ENCODE peak calls at places on chromosomes 1 and 21, in six cellular contexts. H, I, P, J, O and F are unnamed samples.

GRCh38 chr1:94773931-94774422 is 46.2 kb upstream of the SLC44A3 start:
- DNase-seq in P (no peak), H (no peak), I (no peak), O (peak; percentile 20), J (no peak), F (no peak)

GRCh38 chr1:57934745-57935144 is 510.9 kb upstream of the DAB1 start:
- DNase-seq in J (no peak), H (no peak), P (no peak), O (no peak), I (no peak), F (no peak)

GRCh38 chr1:165162671-165163241 is 193.8 kb downstream of the LMX1A start:
- DNase-seq in P (no peak), O (peak; percentile 2), H (no peak), J (peak; percentile 49), I (no peak), F (no peak)

GRCh38 chr21:14484188-14485009 is 61.7 kb downstream of the SAMSN1 start:
- DNase-seq in P (no peak), I (no peak), O (no peak), H (no peak), J (no peak), F (no peak)

GRCh38 chr21:37370152-37371040 is 3.8 kb downstream of the DYRK1A start:
- DNase-seq in P (no peak), O (no peak), H (no peak), I (no peak), J (no peak), F (no peak)

GRCh38 chr1:116201921-116202320 is 90.7 kb downstream of the MAB21L3 start:
- DNase-seq in J (no peak), P (no peak), H (no peak), I (no peak), O (no peak), F (no peak)

GRCh38 chr1:241408170-241408569 is 51.2 kb upstream of the RGS7 start:
- DNase-seq in O (no peak), I (no peak), P (no peak), J (no peak), H (no peak), F (no peak)

GRCh38 chr1:41810446-41810845 is 108.3 kb downstream of the HIVEP3 start:
- DNase-seq in J (peak; percentile 67), I (peak; percentile 53), O (no peak), P (no peak), H (no peak), F (peak; percentile 38)

GRCh38 chr1:153945795-153946621 is 510 bp downstream of the DENND4B start:
- DNase-seq in O (no peak), H (peak; percentile 86), I (peak; percentile 86), P (peak; percentile 93), J (peak; percentile 77), F (peak; percentile 95)

GRCh38 chr21:46111857-46112730 is 14.2 kb downstream of the COL6A2 start:
- DNase-seq in P (peak; percentile 10), O (no peak), H (no peak), J (no peak), I (no peak), F (peak; percentile 8)

GRCh38 chr1:51548986-51549619 is 30.0 kb upstream of the EPS15 start:
- DNase-seq in O (no peak), J (no peak), I (no peak), P (no peak), H (no peak), F (no peak)

GRCh38 chr1:181349512-181349911 is 133.8 kb upstream of the CACNA1E start:
- DNase-seq in O (no peak), J (no peak), I (no peak), H (no peak), P (no peak), F (no peak)

GRCh38 chr1:24702511-24703293 is 42.5 kb upstream of the CLIC4 start:
- DNase-seq in I (no peak), P (no peak), J (no peak), H (no peak), O (peak; percentile 38), F (no peak)

GRCh38 chr1:236110137-236110536 is 32.2 kb upstream of the GPR137B start:
- DNase-seq in O (no peak), J (no peak), I (no peak), P (no peak), H (no peak), F (no peak)

GRCh38 chr1:223824287-223824686 is 21.5 kb downstream of the TP53BP2 start:
- DNase-seq in O (no peak), H (no peak), I (no peak), J (no peak), P (no peak), F (no peak)

GRCh38 chr1:33307494-33307864 is 13.4 kb downstream of the A3GALT2 start:
- DNase-seq in P (no peak), J (no peak), H (peak; percentile 23), I (no peak), O (no peak), F (no peak)

GRCh38 chr21:36127250-36127904 is 7.5 kb upstream of the CBR3 start:
- DNase-seq in I (no peak), O (peak; percentile 8), P (no peak), J (no peak), H (no peak), F (no peak)

GRCh38 chr1:223844521-223844961 is 1.2 kb downstream of the TP53BP2 start:
- DNase-seq in J (no peak), P (no peak), I (no peak), O (no peak), H (no peak), F (no peak)

GRCh38 chr21:16589499-16589898 is 859.7 kb downstream of the USP25 start:
- DNase-seq in H (no peak), I (no peak), P (no peak), O (no peak), J (no peak), F (no peak)

GRCh38 chr1:28232558-28233263 is at the start of gene DNAJC8:
- DNase-seq in I (peak; percentile 93), P (peak; percentile 86), J (peak; percentile 91), H (no peak), O (peak; percentile 89), F (peak; percentile 91)

GRCh38 chr1:29335573-29335972 is 99.3 kb downstream of the PTPRU start:
- DNase-seq in O (no peak), I (no peak), H (no peak), J (no peak), P (no peak), F (no peak)

GRCh38 chr1:209900734-209901133 is 37.3 kb upstream of the SYT14 start:
- DNase-seq in I (no peak), O (no peak), J (no peak), H (no peak), P (no peak), F (no peak)

GRCh38 chr1:78691995-78692747 is 42.5 kb downstream of the IFI44 start:
- DNase-seq in H (no peak), P (no peak), O (no peak), J (no peak), I (no peak), F (no peak)

GRCh38 chr1:11935040-11935378 is 492 bp downstream of the PLOD1 start:
- DNase-seq in P (no peak), J (no peak), I (peak; percentile 26), O (no peak), H (no peak), F (no peak)

GRCh38 chr1:13461977-13462376 is 51.7 kb downstream of the PRAMEF20 start:
- DNase-seq in P (no peak), H (no peak), I (no peak), J (no peak), O (no peak), F (no peak)

GRCh38 chr21:25790122-25790951 is 55.6 kb downstream of the GABPA start:
- DNase-seq in I (no peak), O (peak; percentile 19), P (no peak), J (no peak), H (no peak), F (no peak)

GRCh38 chr1:25033828-25034451 is 103.9 kb upstream of the RUNX3 start:
- DNase-seq in H (no peak), I (no peak), J (no peak), P (no peak), O (no peak), F (peak; percentile 52)

GRCh38 chr1:53025034-53025777 is 36.8 kb upstream of the PODN start:
- DNase-seq in I (peak; percentile 22), H (no peak), P (no peak), J (no peak), O (peak; percentile 90), F (no peak)
- TF ChIP-seq TAF1 in I (no peak), H (no peak), P (no peak), J (no peak), O (no peak), F (no peak)

GRCh38 chr1:234611153-234611798 is 1.3 kb upstream of the IRF2BP2 start:
- DNase-seq in O (peak; percentile 93), H (peak; percentile 76), J (no peak), I (no peak), P (no peak), F (no peak)

GRCh38 chr1:234609528-234610042 is 393 bp downstream of the IRF2BP2 start:
- DNase-seq in O (no peak), I (peak; percentile 83), J (no peak), H (no peak), P (no peak), F (no peak)

GRCh38 chr1:234611799-234612351 is 1.9 kb upstream of the IRF2BP2 start:
- DNase-seq in I (no peak), P (no peak), H (no peak), O (peak; percentile 96), J (no peak), F (no peak)

GRCh38 chr1:234610061-234610581 is at the start of gene IRF2BP2:
- DNase-seq in J (peak; percentile 75), I (peak; percentile 98), H (no peak), O (peak; percentile 68), P (peak; percentile 68), F (peak; percentile 73)

GRCh38 chr1:234610582-234611152 is 689 bp upstream of the IRF2BP2 start:
- DNase-seq in P (peak; percentile 61), H (peak; percentile 75), I (peak; percentile 74), O (peak; percentile 90), J (peak; percentile 93), F (peak; percentile 67)
- TF ChIP-seq POLR2A in P (peak; percentile 93), H (peak; percentile 97), I (peak; percentile 51), O (no peak), J (peak; percentile 84), F (peak; percentile 94)

GRCh38 chr1:203465146-203465798 is 10.3 kb upstream of the PRELP start:
- DNase-seq in J (no peak), O (no peak), H (no peak), I (no peak), P (no peak), F (no peak)
- TF ChIP-seq POLR2AphosphoS5 in J (no peak), O (no peak), H (no peak), I (no peak), P (no peak), F (no peak)

GRCh38 chr1:31754397-31754796 is 9.7 kb downstream of the ADGRB2 start:
- DNase-seq in P (no peak), H (no peak), J (no peak), O (no peak), I (no peak), F (no peak)

GRCh38 chr1:31753623-31754349 is 10.4 kb downstream of the ADGRB2 start:
- DNase-seq in J (no peak), H (no peak), I (no peak), P (no peak), O (no peak), F (no peak)

GRCh38 chr1:31752258-31752657 is 11.9 kb downstream of the ADGRB2 start:
- DNase-seq in H (no peak), J (no peak), I (no peak), O (no peak), P (no peak), F (no peak)

GRCh38 chr1:31751822-31752241 is 12.3 kb downstream of the ADGRB2 start:
- DNase-seq in J (no peak), O (no peak), I (no peak), P (no peak), H (no peak), F (no peak)

GRCh38 chr1:31752952-31753351 is 11.2 kb downstream of the ADGRB2 start:
- DNase-seq in J (no peak), H (no peak), P (no peak), O (no peak), I (no peak), F (no peak)
- TF ChIP-seq TAF1 in J (no peak), H (no peak), P (no peak), O (no peak), I (no peak), F (no peak)